ENCODE peak calls at places on chromosomes 16 and 17, in six cellular contexts. Y is tibial nerve, F is breast epithelium, P is stomach, U is heart right ventricle, T is transverse colon. G is an unnamed sample. For H3K36me3, the result is how much of the 10 kb centered on the place peaks cover.

GRCh38 chr16:8866884-8867482 is 1.8 kb downstream of the CARHSP1 start:
- DNase-seq in Y (no peak), F (no peak), P (no peak), U (no peak), T (peak), G (no peak)

GRCh38 chr16:30368122-30368791 is 2.0 kb downstream of the TBC1D10B start:
- DNase-seq in Y (no peak), F (no peak), P (no peak), U (no peak), T (no peak), G (no peak)

GRCh38 chr17:44438634-44439033 is 49.2 kb upstream of the ITGA2B start:
- DNase-seq in Y (no peak), F (no peak), P (peak), U (no peak), T (peak), G (no peak)

GRCh38 chr17:59837362-59838195 is 55.2 kb downstream of the TUBD1 start:
- DNase-seq in Y (peak), F (peak), P (peak), U (no peak), T (peak), G (peak)

GRCh38 chr17:36851230-36851629 is 86.0 kb upstream of the LHX1 start:
- DNase-seq in Y (no peak), F (no peak), P (no peak), U (no peak), T (no peak), G (no peak)

GRCh38 chr16:64311241-64311640 is 810.6 kb downstream of the CDH11 start:
- DNase-seq in Y (no peak), F (no peak), P (no peak), U (no peak), T (no peak), G (no peak)

GRCh38 chr17:72930031-72930430 is 162.5 kb downstream of the SLC39A11 start:
- DNase-seq in Y (no peak), F (no peak), P (no peak), U (no peak), T (no peak), G (no peak)

GRCh38 chr16:73025506-73026131 is 22.3 kb downstream of the ZFHX3 start:
- DNase-seq in Y (no peak), F (no peak), P (no peak), U (no peak), T (no peak), G (no peak)

GRCh38 chr17:43456661-43457361 is 27.0 kb upstream of the DHX8 start:
- DNase-seq in Y (peak), F (no peak), P (no peak), U (no peak), T (peak), G (no peak)

GRCh38 chr17:78665952-78666920 is 89.0 kb upstream of the DNAH17 start:
- DNase-seq in Y (peak), F (no peak), P (no peak), U (no peak), T (no peak), G (peak)

GRCh38 chr17:63601439-63602371 is 1.0 kb downstream of the TACO1 start:
- DNase-seq in Y (no peak), F (no peak), P (no peak), U (no peak), T (peak), G (no peak)

GRCh38 chr17:28960256-28961106 is 9.2 kb upstream of the PHF12 start:
- DNase-seq in Y (no peak), F (peak), P (no peak), U (no peak), T (no peak), G (no peak)

GRCh38 chr16:67531247-67531646 is 2.6 kb downstream of the RIPOR1 start:
- DNase-seq in Y (no peak), F (no peak), P (no peak), U (no peak), T (no peak), G (no peak)

GRCh38 chr17:19338031-19338990 is 24.2 kb downstream of the B9D1 start:
- DNase-seq in Y (no peak), F (peak), P (peak), U (peak), T (peak), G (peak)

GRCh38 chr17:30000001-30000754 is 58.7 kb downstream of the EFCAB5 start:
- DNase-seq in Y (no peak), F (no peak), P (no peak), U (no peak), T (no peak), G (no peak)

GRCh38 chr16:66717776-66718175 is 21.2 kb upstream of the CMTM4 start:
- DNase-seq in Y (no peak), F (no peak), P (no peak), U (no peak), T (no peak), G (no peak)

GRCh38 chr16:68802190-68802589 is 41.1 kb upstream of the TANGO6 start:
- DNase-seq in Y (no peak), F (no peak), P (no peak), U (no peak), T (no peak), G (no peak)

GRCh38 chr16:51131619-51132018 is 19.5 kb downstream of the SALL1 start:
- DNase-seq in Y (no peak), F (no peak), P (no peak), U (no peak), T (no peak), G (no peak)

GRCh38 chr17:73969956-73970355 is 233.5 kb upstream of the RPL38 start:
- DNase-seq in Y (peak), F (peak), P (no peak), U (no peak), T (peak), G (no peak)

GRCh38 chr17:36980281-36980761 is 31.6 kb downstream of the AATF start:
- DNase-seq in Y (no peak), F (no peak), P (no peak), U (no peak), T (no peak), G (no peak)

GRCh38 chr17:50047488-50048126 is 8.3 kb upstream of the ITGA3 start:
- DNase-seq in Y (no peak), F (no peak), P (no peak), U (no peak), T (no peak), G (no peak)

GRCh38 chr17:39867891-39868553 is at the start of gene ZPBP2:
- DNase-seq in Y (no peak), F (no peak), P (no peak), U (no peak), T (peak), G (peak)

GRCh38 chr17:71412803-71413202 is 708.0 kb upstream of the SOX9 start:
- DNase-seq in Y (no peak), F (no peak), P (no peak), U (no peak), T (no peak), G (no peak)

GRCh38 chr17:74037320-74037719 is 166.2 kb upstream of the RPL38 start:
- DNase-seq in Y (no peak), F (no peak), P (no peak), U (no peak), T (peak), G (no peak)

GRCh38 chr16:86628614-86629013 is 50.3 kb downstream of the FOXL1 start:
- DNase-seq in Y (no peak), F (no peak), P (no peak), U (no peak), T (no peak), G (no peak)

GRCh38 chr17:50696365-50696879 is 11.3 kb downstream of the ANKRD40 start:
- DNase-seq in Y (no peak), F (no peak), P (no peak), U (no peak), T (no peak), G (no peak)

GRCh38 chr17:31488264-31488981 is 96.9 kb downstream of the RAB11FIP4 start:
- DNase-seq in Y (no peak), F (no peak), P (peak), U (no peak), T (peak), G (no peak)

GRCh38 chr16:17026600-17027242 is 444.0 kb downstream of the XYLT1 start:
- DNase-seq in Y (no peak), F (no peak), P (no peak), U (no peak), T (peak), G (peak)

GRCh38 chr17:41665566-41666335 is 22.9 kb upstream of the EIF1 start:
- DNase-seq in Y (peak), F (peak), P (peak), U (peak), T (peak), G (peak)

GRCh38 chr17:41663451-41664171 is 25.1 kb upstream of the EIF1 start:
- DNase-seq in Y (no peak), F (no peak), P (no peak), U (no peak), T (no peak), G (no peak)

GRCh38 chr17:41664172-41664457 is 24.6 kb upstream of the EIF1 start:
- DNase-seq in Y (no peak), F (no peak), P (no peak), U (no peak), T (no peak), G (no peak)

GRCh38 chr17:41666336-41666680 is 22.4 kb upstream of the EIF1 start:
- DNase-seq in Y (no peak), F (no peak), P (no peak), U (peak), T (peak), G (no peak)

DNA sequence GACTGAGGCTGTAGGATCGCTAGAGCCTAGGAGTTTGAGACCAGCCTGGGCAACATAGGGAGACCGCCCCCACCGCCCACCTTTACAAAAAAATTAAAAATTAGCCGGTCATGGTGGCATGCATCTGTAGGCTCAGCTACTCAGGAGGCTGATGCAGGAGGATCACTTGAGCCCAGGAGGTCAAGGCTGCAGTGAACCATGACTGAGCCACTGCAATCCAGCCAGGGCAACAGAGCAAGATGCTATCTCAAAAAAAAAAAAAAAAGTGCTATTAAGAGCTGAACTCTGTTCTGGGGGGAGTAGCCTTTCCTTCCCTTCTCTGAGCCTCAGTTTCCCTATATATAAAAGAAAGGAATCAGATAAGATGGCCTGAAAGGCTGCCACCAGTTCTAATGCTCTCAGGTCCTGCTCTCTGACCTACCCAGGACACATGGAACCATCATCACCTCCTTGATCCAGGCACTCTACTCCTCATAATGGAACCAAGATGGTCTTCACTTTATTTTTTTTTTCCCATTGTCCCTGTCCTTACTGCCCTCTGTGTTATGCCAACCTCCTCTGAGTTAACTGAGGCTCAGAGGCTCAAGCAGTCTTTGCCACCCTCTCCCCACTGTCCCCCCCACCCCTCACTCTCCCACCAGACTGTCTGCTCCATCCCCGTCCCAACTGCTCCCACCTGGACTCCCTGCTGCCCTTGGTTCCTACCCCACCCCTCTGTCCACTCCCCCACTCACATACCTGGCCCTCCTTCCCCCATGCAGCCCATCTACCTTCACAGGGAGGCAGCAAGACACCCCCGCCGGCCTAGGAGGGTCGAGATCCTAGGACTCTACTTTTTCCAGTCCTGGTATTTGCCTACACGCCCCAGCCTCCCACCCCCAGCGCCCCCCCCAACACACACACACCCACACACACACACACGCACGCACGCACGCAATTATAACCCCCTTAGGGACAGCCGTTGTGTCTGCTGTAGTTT is 23.8 kb upstream of the EIF1 start:
- DNase-seq in Y (no peak), F (no peak), P (no peak), U (no peak), T (no peak), G (no peak)
- H3K27ac ChIP-seq in Y (peak), F (peak), P (peak), U (no peak), T (peak), G (peak)

DNA sequence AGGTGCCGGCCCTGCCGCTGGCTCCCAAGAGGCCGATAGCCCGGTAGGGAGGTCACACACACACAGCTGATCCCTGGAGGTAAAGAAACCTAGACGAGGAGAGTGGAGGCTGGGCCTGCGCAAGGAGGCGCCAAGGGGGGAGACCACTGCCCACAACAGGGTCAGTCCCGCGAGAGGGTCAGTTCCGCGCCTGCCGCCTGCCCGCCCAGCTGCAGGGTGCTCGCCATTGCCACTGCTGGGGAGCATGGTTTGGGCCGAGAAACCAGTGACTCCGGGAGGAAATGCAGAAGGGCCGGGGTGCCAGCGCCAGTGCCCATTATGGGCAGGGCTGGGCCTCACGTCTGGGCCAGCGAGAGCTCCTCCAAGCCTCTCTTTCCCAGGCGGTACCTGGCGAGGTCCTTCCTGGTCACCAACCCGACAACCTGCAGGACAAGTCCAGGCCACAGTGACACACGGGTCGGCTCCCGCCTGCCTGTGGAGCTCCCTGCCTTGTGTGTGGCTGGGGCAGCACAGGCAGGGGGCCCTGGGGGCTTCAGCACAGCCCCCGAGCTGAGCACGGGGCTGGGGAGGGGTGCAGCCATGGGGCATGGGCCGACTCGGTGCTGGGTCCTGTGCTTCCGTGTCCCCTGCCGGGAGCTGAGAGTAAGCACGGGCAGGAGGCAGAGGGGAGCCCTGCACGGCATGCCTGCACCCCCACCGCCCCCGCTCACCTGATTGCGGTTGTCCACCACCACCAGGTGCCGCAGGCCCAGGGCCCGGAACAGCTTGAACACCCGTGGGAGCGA is 2.1 kb upstream of the CCDC154 start:
- DNase-seq in Y (no peak), F (no peak), P (no peak), U (no peak), T (no peak), G (no peak)
- H3K36me3 ChIP-seq in Y (under half), F (under half), P (half or more), U (under half), T (under half), G (half or more)

DNA sequence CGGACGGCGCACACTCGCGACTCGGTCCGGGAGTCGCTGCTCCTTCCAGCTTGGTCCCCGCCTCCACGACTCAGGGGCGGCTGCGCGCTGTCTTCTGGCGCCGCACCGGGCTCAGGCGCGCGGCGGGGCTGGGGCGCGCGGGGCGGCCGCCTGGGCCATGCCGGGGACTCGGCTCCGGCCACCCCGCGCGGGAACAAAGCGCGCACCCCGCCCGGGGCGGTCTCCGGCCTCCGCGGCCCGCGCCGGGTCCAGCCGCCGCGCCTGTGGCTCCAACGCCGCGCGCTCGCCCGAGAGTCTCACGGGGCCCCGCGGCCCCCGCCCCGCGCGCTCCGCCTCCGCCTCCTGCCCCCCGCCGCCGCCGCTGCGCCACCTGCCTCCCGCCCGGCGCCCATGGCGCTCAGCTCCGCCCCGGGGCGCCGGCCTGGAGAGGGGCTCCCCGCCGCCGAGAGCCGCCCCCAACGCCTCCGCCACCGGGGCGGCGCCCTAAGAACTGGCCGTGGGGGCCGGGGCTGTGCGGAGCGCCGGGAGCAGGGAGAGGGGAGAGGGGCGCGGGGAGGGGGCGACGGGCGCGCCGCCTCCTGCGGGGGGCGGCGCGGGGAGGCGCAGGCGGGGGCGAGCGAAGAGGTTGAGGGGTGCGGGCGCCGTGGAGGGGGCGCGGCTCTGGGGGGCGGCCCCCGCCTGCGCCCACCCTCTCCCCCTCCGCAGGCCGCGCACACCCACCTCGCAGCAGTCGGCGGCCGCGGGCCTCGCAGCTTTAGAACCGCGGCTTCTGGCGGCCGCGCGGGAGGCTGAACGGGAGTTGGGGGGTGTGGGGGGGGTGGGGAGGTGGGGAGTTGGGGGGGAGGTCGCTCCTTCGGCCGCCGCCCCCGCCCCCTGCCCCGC is 35.7 kb downstream of the CBFA2T3 start:
- DNase-seq in Y (no peak), F (no peak), P (peak), U (peak), T (peak), G (no peak)
- H3K4me3 ChIP-seq in Y (peak), F (peak), P (peak), U (peak), T (peak), G (no peak)

GRCh38 chr16:4928227-4928626 is 8.7 kb downstream of the PPL start:
- DNase-seq in Y (no peak), F (no peak), P (no peak), U (no peak), T (no peak), G (no peak)
- H3K27ac ChIP-seq in Y (no peak), F (no peak), P (no peak), U (no peak), T (no peak), G (no peak)

GRCh38 chr17:61874075-61874474 is 10.7 kb upstream of the BRIP1 start:
- DNase-seq in Y (no peak), F (no peak), P (no peak), U (no peak), T (no peak), G (no peak)
- H3K36me3 ChIP-seq in Y (under half), F (under half), P (half or more), U (under half), T (under half), G (half or more)

GRCh38 chr17:27471321-27472269 is 15.3 kb downstream of the KSR1 start:
- DNase-seq in Y (no peak), F (no peak), P (no peak), U (no peak), T (peak), G (no peak)

GRCh38 chr17:27473190-27473747 is 17.0 kb downstream of the KSR1 start:
- DNase-seq in Y (no peak), F (no peak), P (no peak), U (no peak), T (no peak), G (no peak)

GRCh38 chr17:27475070-27475673 is 18.9 kb downstream of the KSR1 start:
- DNase-seq in Y (no peak), F (no peak), P (no peak), U (no peak), T (no peak), G (no peak)

GRCh38 chr17:27475981-27476895 is 20.0 kb downstream of the KSR1 start:
- DNase-seq in Y (no peak), F (no peak), P (no peak), U (no peak), T (no peak), G (no peak)

GRCh38 chr17:27473748-27474609 is 17.7 kb downstream of the KSR1 start:
- DNase-seq in Y (no peak), F (no peak), P (peak), U (peak), T (no peak), G (peak)
- H3K4me3 ChIP-seq in Y (no peak), F (no peak), P (no peak), U (no peak), T (no peak), G (peak)

DNA sequence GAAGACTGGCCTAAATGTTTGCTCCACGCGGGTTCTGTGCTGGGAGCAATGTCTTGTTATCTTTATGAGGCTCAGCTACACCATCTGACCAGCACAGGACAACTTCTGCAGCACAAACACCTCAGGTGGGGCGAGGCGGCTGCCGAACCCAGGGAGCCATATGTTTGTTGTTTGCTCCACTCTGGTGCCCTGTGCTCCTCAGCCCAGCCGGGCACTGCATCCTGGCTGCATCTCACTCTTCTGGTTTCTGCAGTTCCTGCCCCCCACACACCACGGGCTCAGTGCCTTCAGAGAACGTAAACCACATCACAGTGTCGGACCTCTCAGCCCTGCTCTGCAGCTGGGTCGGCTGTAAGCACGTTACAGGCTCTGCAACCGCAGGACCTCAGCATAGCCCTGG is 32.4 kb downstream of the MXRA7 start:
- DNase-seq in Y (no peak), F (no peak), P (no peak), U (no peak), T (peak), G (no peak)
- H3K27ac ChIP-seq in Y (no peak), F (no peak), P (no peak), U (no peak), T (peak), G (no peak)

GRCh38 chr16:84075376-84075775 is 32.8 kb upstream of the SLC38A8 start:
- DNase-seq in Y (no peak), F (no peak), P (no peak), U (no peak), T (no peak), G (no peak)
- H3K36me3 ChIP-seq in Y (under half), F (under half), P (half or more), U (under half), T (under half), G (half or more)